ENCODE peak calls at places on chromosomes 2 and 18, in six cellular contexts. Z, T, X, O, R and W are unnamed samples. For H3K9me3, the result is how much of the 10 kb centered on the place peaks cover.

GRCh38 chr2:207748993-207749392 is 20.7 kb downstream of the FZD5 start:
- DNase-seq in Z (no peak), X (no peak), R (no peak), O (no peak), T (no peak), W (no peak)

GRCh38 chr18:54777118-54777791 is 51.0 kb upstream of the RAB27B start:
- DNase-seq in Z (no peak), X (no peak), O (peak), R (no peak), T (no peak), W (no peak)

GRCh38 chr2:219631925-219632757 is 4.7 kb downstream of the SLC4A3 start:
- DNase-seq in Z (no peak), T (no peak), X (peak), R (no peak), O (no peak), W (no peak)

GRCh38 chr2:178895872-178896271 is 88.6 kb upstream of the TTN start:
- DNase-seq in O (no peak), Z (no peak), T (peak), R (no peak), X (no peak), W (no peak)

GRCh38 chr2:58709687-58710354 is 468.7 kb upstream of the FANCL start:
- DNase-seq in R (no peak), T (no peak), X (no peak), O (no peak), Z (peak), W (no peak)

GRCh38 chr2:29117636-29118303 is 2.6 kb downstream of the CLIP4 start:
- DNase-seq in Z (no peak), X (no peak), R (peak), T (peak), O (peak), W (no peak)

GRCh38 chr2:133124446-133124845 is 443.8 kb downstream of the NCKAP5 start:
- DNase-seq in R (no peak), Z (no peak), O (no peak), X (no peak), T (no peak), W (no peak)

GRCh38 chr2:238497610-238498005 is 70.9 kb downstream of the ASB1 start:
- DNase-seq in O (no peak), Z (no peak), R (no peak), T (no peak), X (no peak), W (no peak)

GRCh38 chr2:172395503-172395902 is 31.9 kb upstream of the ITGA6 start:
- DNase-seq in R (no peak), O (peak), T (no peak), Z (no peak), X (no peak), W (no peak)

DNA sequence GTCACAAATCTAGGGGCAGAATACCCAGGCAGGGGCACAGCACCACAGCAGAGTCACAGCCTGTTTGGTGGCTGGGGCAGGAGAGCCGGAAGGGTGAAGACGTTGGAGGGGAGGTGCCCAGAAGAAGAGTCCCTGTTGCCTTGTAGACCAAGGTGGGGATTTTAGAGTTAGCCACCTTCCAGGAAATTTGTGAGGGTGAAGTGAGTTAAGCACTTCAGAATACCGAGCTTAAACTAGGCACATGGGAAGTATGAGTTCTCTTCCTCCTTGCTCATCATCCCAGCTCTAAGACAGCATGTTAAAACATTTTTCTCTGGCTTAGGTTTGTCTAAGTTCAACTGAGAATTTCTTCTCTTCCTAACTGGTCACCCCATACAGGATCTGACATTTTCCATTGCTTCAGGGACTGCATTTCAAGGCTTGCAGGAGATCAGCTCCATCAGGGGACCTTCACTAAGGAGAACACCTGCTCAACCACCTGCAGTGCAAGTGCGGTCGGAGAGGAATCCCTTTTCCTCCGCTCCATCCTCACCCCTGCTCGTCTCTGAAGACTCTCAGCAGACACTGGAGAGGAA is 26.5 kb upstream of the PHLPP1 start:
- DNase-seq in R (no peak), T (no peak), Z (no peak), X (no peak), O (no peak), W (no peak)
- H3K9me3 ChIP-seq in R (under half), T (under half), Z (under half), X (under half), O (under half), W (under half)

DNA sequence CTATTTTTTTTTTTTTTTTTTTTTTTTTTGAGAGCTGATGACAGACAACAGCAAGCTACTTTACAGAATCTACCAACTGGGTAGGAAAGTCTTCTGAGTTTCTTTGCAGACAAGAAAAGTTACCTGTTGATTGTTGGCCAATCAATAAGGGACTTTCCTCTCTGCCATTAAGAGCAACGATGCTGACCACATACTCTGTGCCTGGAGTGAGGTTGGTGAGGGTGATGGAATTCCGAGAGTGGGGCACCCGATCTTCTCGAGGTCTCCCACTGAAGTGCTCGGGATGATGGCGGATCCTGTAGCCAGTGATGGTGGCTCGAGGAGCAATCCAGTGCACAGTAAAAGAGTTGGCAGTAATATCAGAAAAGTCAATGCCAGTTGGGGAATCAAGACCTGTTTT is 49.3 kb downstream of the FN1 start:
- DNase-seq in O (no peak), X (no peak), Z (no peak), T (no peak), R (no peak), W (no peak)
- TF ChIP-seq EZH2phosphoT487 in O (no peak), X (no peak), Z (no peak), T (no peak), R (no peak), W (no peak)

DNA sequence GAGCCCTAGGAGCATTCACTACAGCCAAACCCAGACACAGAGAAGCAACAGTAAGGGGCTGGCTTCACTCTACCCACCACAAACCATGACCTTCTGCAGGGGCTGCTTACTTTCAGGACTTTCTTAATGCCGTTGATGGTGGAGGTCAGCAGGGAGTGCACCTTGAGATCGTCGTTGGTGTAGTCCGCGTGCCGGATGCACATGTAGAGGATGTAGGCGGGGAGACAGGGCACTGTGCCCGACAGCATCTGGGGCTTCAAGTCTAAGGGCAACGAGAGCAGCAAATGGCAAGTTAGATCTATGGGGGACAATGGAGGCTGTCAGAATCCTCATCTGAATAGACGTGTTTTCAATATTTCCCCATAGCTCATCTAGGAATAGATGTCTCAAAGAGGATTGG is 29.8 kb upstream of the ACAA2 start:
- DNase-seq in T (no peak), O (no peak), R (no peak), Z (no peak), X (no peak), W (no peak)
- H3K9ac ChIP-seq in T (no peak), O (no peak), R (no peak), Z (no peak), X (no peak), W (no peak)

GRCh38 chr2:39359453-39360038 is 77.5 kb downstream of the MAP4K3 start:
- DNase-seq in O (no peak), X (no peak), T (no peak), R (no peak), Z (no peak), W (no peak)
- H3K9me3 ChIP-seq in O (under half), X (under half), T (under half), R (under half), Z (under half), W (under half)

DNA sequence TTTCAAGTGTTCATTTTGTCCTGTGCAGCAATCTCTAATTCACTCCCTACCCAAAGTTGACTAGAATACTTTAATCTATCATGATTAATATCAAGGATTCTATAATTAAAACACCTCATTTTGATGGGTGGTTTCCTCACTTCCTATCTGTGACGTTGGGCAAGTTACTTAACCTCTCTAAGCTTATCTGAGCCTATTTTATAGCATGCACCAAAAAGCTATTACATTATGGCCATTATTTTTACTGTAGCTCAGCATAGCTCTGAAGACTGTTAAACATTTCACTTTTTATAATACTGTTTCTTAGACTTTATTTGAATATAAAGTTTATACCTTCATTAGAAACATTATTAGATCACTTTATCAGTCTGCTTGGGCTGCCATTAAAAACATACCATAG is 579.6 kb upstream of the NXPH2 start:
- DNase-seq in T (no peak), X (no peak), R (no peak), Z (no peak), O (no peak), W (no peak)
- TF ChIP-seq EZH2phosphoT487 in T (no peak), X (no peak), R (no peak), Z (no peak), O (no peak), W (no peak)